ENCODE peak calls at places on chromosome 20, in seven cellular contexts. One of them, this sample, is unnamed.
A peak's percentile ranks its signal among the peaks of the same experiment; 100 is the strongest.

GRCh38 chr20:47241345-47241781 is 115.1 kb downstream of the ZMYND8 start:
- DNase-seq in B cell: no peak
- DNase-seq in heart right ventricle: no peak
- DNase-seq in pancreas: no peak
- DNase-seq in AG04449: no peak
- DNase-seq in neural progenitor cell: no peak
- DNase-seq in GM20000: no peak
- DNase-seq in this sample: no peak

GRCh38 chr20:19621072-19621471 is 137.0 kb upstream of the RIN2 start:
- DNase-seq in B cell: no peak
- DNase-seq in heart right ventricle: no peak
- DNase-seq in pancreas: no peak
- DNase-seq in AG04449: no peak
- DNase-seq in neural progenitor cell: no peak
- DNase-seq in GM20000: no peak
- DNase-seq in this sample: no peak

GRCh38 chr20:7449269-7449668 is 491.0 kb downstream of the HAO1 start:
- DNase-seq in B cell: no peak
- DNase-seq in heart right ventricle: no peak
- DNase-seq in pancreas: no peak
- DNase-seq in AG04449: no peak
- DNase-seq in neural progenitor cell: no peak
- DNase-seq in GM20000: no peak
- DNase-seq in this sample: no peak

GRCh38 chr20:10670521-10671220 is 3.1 kb downstream of the JAG1 start:
- DNase-seq in B cell: peak; percentile 2
- DNase-seq in heart right ventricle: no peak
- DNase-seq in pancreas: no peak
- DNase-seq in AG04449: no peak
- DNase-seq in neural progenitor cell: no peak
- DNase-seq in GM20000: peak; percentile 77
- DNase-seq in this sample: no peak

GRCh38 chr20:24761220-24762065 is 187.6 kb upstream of the CST7 start:
- DNase-seq in B cell: no peak
- DNase-seq in heart right ventricle: no peak
- DNase-seq in pancreas: peak; percentile 2
- DNase-seq in AG04449: no peak
- DNase-seq in neural progenitor cell: no peak
- DNase-seq in GM20000: no peak
- DNase-seq in this sample: no peak

GRCh38 chr20:11522359-11522758 is 395.3 kb upstream of the BTBD3 start:
- DNase-seq in B cell: no peak
- DNase-seq in heart right ventricle: no peak
- DNase-seq in pancreas: no peak
- DNase-seq in AG04449: peak; percentile 23
- DNase-seq in neural progenitor cell: no peak
- DNase-seq in GM20000: no peak
- DNase-seq in this sample: no peak

GRCh38 chr20:4040283-4041179 is 25.2 kb upstream of the RNF24 start:
- DNase-seq in B cell: no peak
- DNase-seq in heart right ventricle: no peak
- DNase-seq in pancreas: peak; percentile 38
- DNase-seq in AG04449: no peak
- DNase-seq in neural progenitor cell: no peak
- DNase-seq in GM20000: no peak
- DNase-seq in this sample: no peak

GRCh38 chr20:51378171-51378928 is 164.2 kb downstream of the NFATC2 start:
- DNase-seq in B cell: no peak
- DNase-seq in heart right ventricle: no peak
- DNase-seq in pancreas: no peak
- DNase-seq in AG04449: no peak
- DNase-seq in neural progenitor cell: peak; percentile 63
- DNase-seq in GM20000: no peak
- DNase-seq in this sample: no peak

GRCh38 chr20:3659492-3660261 is 3.5 kb downstream of the GFRA4 start:
- DNase-seq in B cell: no peak
- DNase-seq in heart right ventricle: no peak
- DNase-seq in pancreas: no peak
- DNase-seq in AG04449: no peak
- DNase-seq in neural progenitor cell: no peak
- DNase-seq in GM20000: no peak
- DNase-seq in this sample: peak; percentile 11

GRCh38 chr20:946826-947225 is 30.7 kb upstream of the ANGPT4 start:
- DNase-seq in B cell: no peak
- DNase-seq in heart right ventricle: no peak
- DNase-seq in pancreas: no peak
- DNase-seq in AG04449: no peak
- DNase-seq in neural progenitor cell: no peak
- DNase-seq in GM20000: no peak
- DNase-seq in this sample: no peak
- TF ChIP-seq CTCF in B cell: no peak
- TF ChIP-seq CTCF in heart right ventricle: no peak
- TF ChIP-seq CTCF in pancreas: no peak
- TF ChIP-seq CTCF in AG04449: no peak
- TF ChIP-seq CTCF in neural progenitor cell: no peak
- TF ChIP-seq CTCF in GM20000: no peak
- TF ChIP-seq CTCF in this sample: no peak

DNA sequence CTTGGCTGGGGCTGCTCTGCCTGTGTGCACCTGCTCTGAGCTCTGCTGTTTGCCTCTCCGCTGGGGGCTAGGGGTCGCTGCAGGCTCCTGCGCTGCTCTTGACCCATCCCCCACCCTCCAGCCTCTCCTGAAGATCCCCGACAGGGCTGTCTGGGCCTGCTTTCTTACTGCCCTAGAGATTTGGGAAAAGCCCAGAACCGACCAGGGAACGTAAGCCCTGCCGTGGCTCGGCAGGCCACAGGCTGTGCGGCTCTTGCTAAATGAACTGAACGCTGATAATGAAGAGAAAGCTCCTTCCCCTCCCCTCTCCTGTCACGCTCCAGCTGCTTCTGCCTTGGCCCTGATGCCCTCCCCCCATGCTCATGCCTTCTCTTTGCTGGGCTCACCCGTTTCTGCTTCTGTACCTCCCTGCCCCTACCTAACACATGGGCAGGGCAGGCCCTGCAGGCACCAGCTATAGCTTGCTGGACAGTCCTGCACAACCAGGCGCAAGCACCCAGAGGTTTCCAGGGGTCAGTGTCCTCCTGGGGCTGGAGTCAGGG is 32.0 kb upstream of the PCMTD2 start:
- DNase-seq in B cell: no peak
- DNase-seq in heart right ventricle: peak; percentile 54
- DNase-seq in pancreas: no peak
- DNase-seq in AG04449: no peak
- DNase-seq in neural progenitor cell: peak; percentile 90
- DNase-seq in GM20000: no peak
- DNase-seq in this sample: no peak
- TF ChIP-seq CTCF in B cell: no peak
- TF ChIP-seq CTCF in heart right ventricle: peak; percentile 64
- TF ChIP-seq CTCF in pancreas: no peak
- TF ChIP-seq CTCF in AG04449: peak; percentile 59
- TF ChIP-seq CTCF in neural progenitor cell: peak; percentile 75
- TF ChIP-seq CTCF in GM20000: no peak
- TF ChIP-seq CTCF in this sample: no peak

GRCh38 chr20:61957961-61958715 is 107.5 kb downstream of the TAF4 start:
- DNase-seq in B cell: no peak
- DNase-seq in heart right ventricle: no peak
- DNase-seq in pancreas: peak; percentile 4
- DNase-seq in AG04449: no peak
- DNase-seq in neural progenitor cell: no peak
- DNase-seq in GM20000: no peak
- DNase-seq in this sample: no peak

GRCh38 chr20:61960836-61961235 is 104.8 kb downstream of the TAF4 start:
- DNase-seq in B cell: no peak
- DNase-seq in heart right ventricle: no peak
- DNase-seq in pancreas: no peak
- DNase-seq in AG04449: no peak
- DNase-seq in neural progenitor cell: no peak
- DNase-seq in GM20000: no peak
- DNase-seq in this sample: no peak

GRCh38 chr20:61956396-61957342 is 109.0 kb downstream of the TAF4 start:
- DNase-seq in B cell: no peak
- DNase-seq in heart right ventricle: no peak
- DNase-seq in pancreas: no peak
- DNase-seq in AG04449: no peak
- DNase-seq in neural progenitor cell: no peak
- DNase-seq in GM20000: no peak
- DNase-seq in this sample: no peak

GRCh38 chr20:61959301-61959700 is 106.4 kb downstream of the TAF4 start:
- DNase-seq in B cell: no peak
- DNase-seq in heart right ventricle: no peak
- DNase-seq in pancreas: no peak
- DNase-seq in AG04449: no peak
- DNase-seq in neural progenitor cell: peak; percentile 64
- DNase-seq in GM20000: no peak
- DNase-seq in this sample: no peak

GRCh38 chr20:61958773-61959172 is 106.9 kb downstream of the TAF4 start:
- DNase-seq in B cell: no peak
- DNase-seq in heart right ventricle: no peak
- DNase-seq in pancreas: no peak
- DNase-seq in AG04449: no peak
- DNase-seq in neural progenitor cell: no peak
- DNase-seq in GM20000: no peak
- DNase-seq in this sample: no peak
- TF ChIP-seq CTCF in B cell: no peak
- TF ChIP-seq CTCF in heart right ventricle: no peak
- TF ChIP-seq CTCF in pancreas: no peak
- TF ChIP-seq CTCF in AG04449: no peak
- TF ChIP-seq CTCF in neural progenitor cell: no peak
- TF ChIP-seq CTCF in GM20000: no peak
- TF ChIP-seq CTCF in this sample: no peak

DNA sequence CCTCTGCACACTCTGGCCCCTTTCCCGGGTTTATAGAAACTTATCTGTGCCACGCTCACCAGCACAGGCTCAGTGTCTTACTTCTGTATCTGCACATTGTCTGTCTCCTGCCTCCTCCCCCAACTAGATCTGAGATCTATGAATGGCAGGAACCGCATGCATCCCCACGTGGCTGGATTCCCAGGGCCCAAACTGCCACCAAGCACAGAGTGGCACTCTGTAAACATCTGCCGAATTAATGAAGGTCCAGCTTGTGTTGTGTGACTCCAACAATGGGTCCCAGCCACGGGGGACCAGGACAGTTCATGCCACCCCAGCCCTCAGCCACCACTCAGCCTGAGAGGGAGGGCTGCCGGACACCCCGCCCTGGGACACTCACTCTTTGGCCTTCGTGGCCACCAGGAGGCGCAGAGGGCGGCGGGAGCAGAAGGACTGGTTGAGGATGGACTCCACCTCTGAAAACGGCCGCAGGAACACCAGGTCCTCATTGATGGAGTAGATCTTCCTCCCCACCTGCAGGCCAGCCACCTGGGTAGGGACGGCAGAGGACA is 171.1 kb downstream of the PREX1 start:
- DNase-seq in B cell: no peak
- DNase-seq in heart right ventricle: no peak
- DNase-seq in pancreas: no peak
- DNase-seq in AG04449: no peak
- DNase-seq in neural progenitor cell: peak; percentile 75
- DNase-seq in GM20000: no peak
- DNase-seq in this sample: no peak
- TF ChIP-seq CTCF in B cell: no peak
- TF ChIP-seq CTCF in heart right ventricle: peak; percentile 32
- TF ChIP-seq CTCF in pancreas: no peak
- TF ChIP-seq CTCF in AG04449: no peak
- TF ChIP-seq CTCF in neural progenitor cell: peak; percentile 60
- TF ChIP-seq CTCF in GM20000: no peak
- TF ChIP-seq CTCF in this sample: no peak

DNA sequence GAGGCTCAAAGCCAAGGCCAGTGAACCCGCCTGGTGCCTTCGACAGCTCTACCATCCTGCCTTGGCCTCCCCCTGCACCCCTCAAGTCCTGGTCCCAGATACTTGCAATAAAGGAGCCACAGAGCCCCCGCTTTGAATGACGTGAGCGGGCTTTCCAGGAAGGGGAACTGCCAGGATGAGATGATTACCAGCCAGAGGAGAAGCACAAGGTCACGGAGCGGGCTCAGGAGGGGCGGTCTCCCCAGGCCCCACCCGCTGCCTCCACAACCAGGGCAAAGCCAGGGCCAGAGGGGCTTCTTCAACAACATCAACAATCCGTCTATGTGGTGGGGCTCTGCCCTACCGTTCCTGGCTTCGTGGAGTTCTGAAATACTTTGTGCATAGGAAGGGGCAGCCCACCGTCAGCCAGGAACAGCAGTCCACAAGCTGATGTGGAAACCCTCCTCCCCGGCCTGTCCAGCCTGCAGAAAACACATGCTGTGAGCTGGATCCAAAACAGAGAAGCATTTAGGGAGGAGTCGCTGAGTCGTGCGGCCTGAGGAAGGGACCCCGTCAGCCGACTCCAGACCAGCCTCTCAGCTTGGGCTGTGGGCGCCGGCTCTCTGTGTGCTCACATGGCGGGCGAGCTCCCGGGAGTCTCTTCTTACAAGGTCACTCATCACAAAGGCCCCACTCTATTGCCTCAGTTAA is 392.5 kb downstream of the CDH4 start:
- DNase-seq in B cell: no peak
- DNase-seq in heart right ventricle: no peak
- DNase-seq in pancreas: no peak
- DNase-seq in AG04449: no peak
- DNase-seq in neural progenitor cell: no peak
- DNase-seq in GM20000: no peak
- DNase-seq in this sample: no peak
- TF ChIP-seq CTCF in B cell: no peak
- TF ChIP-seq CTCF in heart right ventricle: no peak
- TF ChIP-seq CTCF in pancreas: no peak
- TF ChIP-seq CTCF in AG04449: no peak
- TF ChIP-seq CTCF in neural progenitor cell: no peak
- TF ChIP-seq CTCF in GM20000: no peak
- TF ChIP-seq CTCF in this sample: no peak

DNA sequence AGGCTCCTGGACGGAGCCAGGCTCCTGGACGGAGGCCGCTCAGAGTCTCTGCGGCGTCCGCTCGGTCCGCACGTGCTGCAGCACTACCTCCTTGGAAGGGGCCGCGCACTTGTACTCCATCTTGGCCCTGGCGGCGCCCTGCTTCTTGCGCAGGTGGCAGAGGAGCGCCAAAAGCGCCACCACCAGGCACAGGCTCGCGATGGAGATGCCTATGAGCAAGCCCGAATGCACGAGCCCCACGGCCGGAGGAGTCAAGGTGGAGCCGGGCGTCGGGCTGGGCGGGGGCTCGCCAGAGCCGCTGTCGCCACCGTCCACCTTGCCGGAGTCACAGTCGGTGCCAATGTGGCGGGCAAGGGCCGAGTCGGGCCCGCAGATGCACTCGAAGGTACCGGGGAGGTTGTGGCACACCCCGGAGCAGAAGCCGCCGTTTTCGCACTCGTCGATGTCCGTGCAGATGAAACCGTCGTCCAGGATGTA is 1.7 kb downstream of the THBD start:
- DNase-seq in B cell: no peak
- DNase-seq in heart right ventricle: peak; percentile 47
- DNase-seq in pancreas: no peak
- DNase-seq in AG04449: no peak
- DNase-seq in neural progenitor cell: peak; percentile 41
- DNase-seq in GM20000: no peak
- DNase-seq in this sample: no peak
- TF ChIP-seq CTCF in B cell: no peak
- TF ChIP-seq CTCF in heart right ventricle: peak; percentile 26
- TF ChIP-seq CTCF in pancreas: no peak
- TF ChIP-seq CTCF in AG04449: no peak
- TF ChIP-seq CTCF in neural progenitor cell: peak; percentile 26
- TF ChIP-seq CTCF in GM20000: no peak
- TF ChIP-seq CTCF in this sample: no peak

GRCh38 chr20:39289316-39289715 is 327.2 kb downstream of the DHX35 start:
- DNase-seq in B cell: peak; percentile 22
- DNase-seq in heart right ventricle: no peak
- DNase-seq in pancreas: no peak
- DNase-seq in AG04449: no peak
- DNase-seq in neural progenitor cell: peak; percentile 46
- DNase-seq in GM20000: peak; percentile 34
- DNase-seq in this sample: no peak
- TF ChIP-seq CTCF in B cell: peak; percentile 46
- TF ChIP-seq CTCF in heart right ventricle: peak; percentile 42
- TF ChIP-seq CTCF in pancreas: no peak
- TF ChIP-seq CTCF in AG04449: no peak
- TF ChIP-seq CTCF in neural progenitor cell: peak; percentile 51
- TF ChIP-seq CTCF in GM20000: peak; percentile 43
- TF ChIP-seq CTCF in this sample: no peak